ENCODE peak calls at places on chromosomes 3 and 15, in eight cellular contexts. D is PC-3, N is astrocyte of the spinal cord, U is GM13976, M is psoas muscle, H is heart right ventricle, Z is MM.1S, G is breast epithelium. L is an unnamed sample.

GRCh38 chr3:130470132-130470531 is 46.8 kb upstream of the COL6A6 start:
- DNase-seq in D (no peak), N (no peak), U (no peak), M (no peak), H (no peak), Z (no peak), G (no peak), L (no peak)

GRCh38 chr3:183312433-183312832 is 59.4 kb downstream of the B3GNT5 start:
- DNase-seq in D (peak), N (no peak), U (no peak), M (no peak), H (no peak), Z (no peak), G (no peak), L (no peak)

GRCh38 chr3:71076361-71076997 is 507.0 kb downstream of the FOXP1 start:
- DNase-seq in D (no peak), N (peak), U (no peak), M (no peak), H (no peak), Z (no peak), G (no peak), L (no peak)

GRCh38 chr15:69704685-69705084 is 252.1 kb downstream of the RPLP1 start:
- DNase-seq in D (no peak), N (no peak), U (no peak), M (no peak), H (no peak), Z (no peak), G (no peak), L (no peak)

GRCh38 chr15:80804970-80805495 is 25.9 kb downstream of the CEMIP start:
- DNase-seq in D (peak), N (no peak), U (no peak), M (no peak), H (no peak), Z (no peak), G (no peak), L (no peak)

GRCh38 chr3:177262396-177262795 is 65.1 kb upstream of the TBL1XR1 start:
- DNase-seq in D (no peak), N (peak), U (no peak), M (no peak), H (no peak), Z (no peak), G (no peak), L (no peak)

GRCh38 chr3:45435961-45436360 is 47.6 kb downstream of the LARS2 start:
- DNase-seq in D (no peak), N (no peak), U (no peak), M (no peak), H (no peak), Z (no peak), G (no peak), L (no peak)

GRCh38 chr3:190853464-190853863 is 9.0 kb downstream of the GMNC start:
- DNase-seq in D (no peak), N (no peak), U (no peak), M (no peak), H (no peak), Z (no peak), G (no peak), L (no peak)

GRCh38 chr15:29924750-29925149 is 102.5 kb upstream of the TJP1 start:
- DNase-seq in D (peak), N (peak), U (no peak), M (no peak), H (peak), Z (no peak), G (no peak), L (no peak)

GRCh38 chr3:44412365-44412764 is 65.1 kb downstream of the ZNF445 start:
- DNase-seq in D (no peak), N (no peak), U (no peak), M (no peak), H (no peak), Z (no peak), G (no peak), L (no peak)

GRCh38 chr15:56797720-56798275 is 64.5 kb upstream of the ZNF280D start:
- DNase-seq in D (no peak), N (no peak), U (no peak), M (no peak), H (no peak), Z (no peak), G (no peak), L (no peak)
- TF ChIP-seq CTCF in D (no peak), N (no peak), U (no peak), M (no peak), H (no peak), Z (no peak), G (no peak), L (no peak)

GRCh38 chr15:63430766-63431451 is 49.3 kb upstream of the CA12 start:
- DNase-seq in D (no peak), N (no peak), U (no peak), M (no peak), H (peak), Z (no peak), G (no peak), L (no peak)
- TF ChIP-seq CTCF in D (no peak), N (no peak), U (no peak), M (no peak), H (no peak), Z (no peak), G (no peak), L (no peak)

DNA sequence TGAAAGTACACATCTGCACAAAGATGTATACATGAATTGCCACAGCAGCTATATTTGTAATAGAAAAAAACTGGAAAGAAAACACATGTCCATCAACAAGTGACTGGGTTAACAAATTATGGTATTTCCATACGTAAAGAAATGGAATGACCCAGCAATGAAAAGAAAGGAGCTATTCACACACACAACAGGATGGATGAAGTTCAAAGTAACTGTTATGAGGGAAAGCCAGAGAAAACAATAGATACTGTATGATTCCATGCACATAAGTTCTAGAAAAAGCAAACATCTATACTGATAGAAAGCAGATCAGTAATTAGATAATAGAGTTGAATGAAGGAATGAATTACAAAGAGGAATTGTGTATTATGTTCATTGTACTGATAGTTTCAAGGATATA is 152.0 kb downstream of the SCAPER start:
- DNase-seq in D (no peak), N (no peak), U (no peak), M (no peak), H (no peak), Z (no peak), G (no peak), L (no peak)
- TF ChIP-seq CTCF in D (no peak), N (no peak), U (no peak), M (no peak), H (no peak), Z (no peak), G (no peak), L (no peak)

GRCh38 chr3:107855710-107856109 is 235.1 kb downstream of the CD47 start:
- DNase-seq in D (peak), N (peak), U (no peak), M (no peak), H (no peak), Z (no peak), G (no peak), L (no peak)
- TF ChIP-seq CTCF in D (peak), N (peak), U (peak), M (no peak), H (no peak), Z (peak), G (no peak), L (no peak)

GRCh38 chr3:152317956-152318355 is 49.2 kb downstream of the MBNL1 start:
- DNase-seq in D (peak), N (peak), U (no peak), M (no peak), H (no peak), Z (no peak), G (no peak), L (no peak)

GRCh38 chr3:152315623-152316022 is 46.9 kb downstream of the MBNL1 start:
- DNase-seq in D (no peak), N (no peak), U (no peak), M (no peak), H (no peak), Z (no peak), G (no peak), L (no peak)

GRCh38 chr3:152317184-152317583 is 48.5 kb downstream of the MBNL1 start:
- DNase-seq in D (no peak), N (no peak), U (no peak), M (no peak), H (no peak), Z (no peak), G (no peak), L (no peak)

GRCh38 chr3:152314677-152315353 is 46.1 kb downstream of the MBNL1 start:
- DNase-seq in D (no peak), N (no peak), U (no peak), M (no peak), H (no peak), Z (no peak), G (no peak), L (no peak)

GRCh38 chr3:152316318-152316717 is 47.6 kb downstream of the MBNL1 start:
- DNase-seq in D (peak), N (no peak), U (no peak), M (no peak), H (no peak), Z (no peak), G (no peak), L (no peak)
- TF ChIP-seq CTCF in D (no peak), N (no peak), U (no peak), M (no peak), H (no peak), Z (no peak), G (no peak), L (no peak)

GRCh38 chr3:161557751-161558150 is 61.1 kb downstream of the OTOL1 start:
- DNase-seq in D (peak), N (no peak), U (no peak), M (no peak), H (no peak), Z (no peak), G (no peak), L (no peak)

GRCh38 chr3:161559177-161559998 is 62.8 kb downstream of the OTOL1 start:
- DNase-seq in D (peak), N (peak), U (no peak), M (no peak), H (no peak), Z (peak), G (no peak), L (no peak)

GRCh38 chr3:161556533-161556932 is 59.9 kb downstream of the OTOL1 start:
- DNase-seq in D (no peak), N (no peak), U (no peak), M (no peak), H (no peak), Z (peak), G (no peak), L (no peak)

GRCh38 chr3:161558256-161558655 is 61.6 kb downstream of the OTOL1 start:
- DNase-seq in D (peak), N (peak), U (no peak), M (no peak), H (no peak), Z (peak), G (no peak), L (no peak)

GRCh38 chr3:161560006-161560637 is 63.5 kb downstream of the OTOL1 start:
- DNase-seq in D (peak), N (peak), U (peak), M (no peak), H (peak), Z (peak), G (peak), L (no peak)
- TF ChIP-seq CTCF in D (peak), N (peak), U (peak), M (peak), H (peak), Z (peak), G (peak), L (no peak)

GRCh38 chr15:71545923-71546322 is 264.4 kb upstream of the NR2E3 start:
- DNase-seq in D (peak), N (no peak), U (no peak), M (no peak), H (no peak), Z (no peak), G (no peak), L (no peak)

GRCh38 chr15:71547066-71547465 is 263.3 kb upstream of the NR2E3 start:
- DNase-seq in D (no peak), N (peak), U (no peak), M (no peak), H (peak), Z (no peak), G (no peak), L (no peak)

GRCh38 chr15:71549100-71549499 is 261.3 kb upstream of the NR2E3 start:
- DNase-seq in D (no peak), N (no peak), U (no peak), M (no peak), H (no peak), Z (no peak), G (no peak), L (no peak)

GRCh38 chr15:71549697-71550096 is 260.7 kb upstream of the NR2E3 start:
- DNase-seq in D (no peak), N (no peak), U (no peak), M (no peak), H (peak), Z (no peak), G (no peak), L (no peak)

GRCh38 chr15:71548317-71548908 is 261.9 kb upstream of the NR2E3 start:
- DNase-seq in D (no peak), N (no peak), U (no peak), M (no peak), H (no peak), Z (no peak), G (no peak), L (no peak)
- TF ChIP-seq CTCF in D (no peak), N (no peak), U (no peak), M (no peak), H (no peak), Z (no peak), G (no peak), L (no peak)

DNA sequence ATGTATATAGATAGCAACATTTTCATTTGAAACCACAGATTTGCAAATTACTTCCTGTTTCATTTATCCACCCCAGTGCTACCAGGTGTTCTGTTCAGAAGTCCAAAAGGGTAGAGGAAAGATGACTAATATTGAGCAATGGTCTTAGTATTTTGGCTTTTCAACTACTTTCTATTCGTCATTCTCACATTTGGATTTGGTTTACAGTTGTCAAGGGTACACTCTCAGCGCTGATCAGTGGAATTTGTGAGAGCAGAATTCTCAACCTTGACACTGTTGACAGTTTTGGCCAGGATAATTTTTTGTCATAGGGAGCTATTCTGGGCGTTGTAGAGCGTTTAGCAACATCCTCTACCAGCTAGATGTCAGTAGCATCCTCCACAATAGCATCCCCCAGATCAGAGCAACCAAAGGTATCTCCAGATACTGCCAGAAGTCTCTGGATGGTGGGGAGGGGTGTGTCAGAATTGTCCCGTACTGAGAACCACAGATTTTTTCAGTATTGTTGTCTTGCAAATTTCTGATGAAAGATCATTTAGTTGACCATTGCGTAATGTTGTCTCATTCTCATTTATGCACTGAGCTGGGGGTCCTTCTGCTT is 4.2 kb downstream of the HMCES start:
- DNase-seq in D (peak), N (peak), U (peak), M (no peak), H (no peak), Z (peak), G (no peak), L (no peak)
- TF ChIP-seq CTCF in D (no peak), N (no peak), U (no peak), M (no peak), H (no peak), Z (peak), G (no peak), L (no peak)

DNA sequence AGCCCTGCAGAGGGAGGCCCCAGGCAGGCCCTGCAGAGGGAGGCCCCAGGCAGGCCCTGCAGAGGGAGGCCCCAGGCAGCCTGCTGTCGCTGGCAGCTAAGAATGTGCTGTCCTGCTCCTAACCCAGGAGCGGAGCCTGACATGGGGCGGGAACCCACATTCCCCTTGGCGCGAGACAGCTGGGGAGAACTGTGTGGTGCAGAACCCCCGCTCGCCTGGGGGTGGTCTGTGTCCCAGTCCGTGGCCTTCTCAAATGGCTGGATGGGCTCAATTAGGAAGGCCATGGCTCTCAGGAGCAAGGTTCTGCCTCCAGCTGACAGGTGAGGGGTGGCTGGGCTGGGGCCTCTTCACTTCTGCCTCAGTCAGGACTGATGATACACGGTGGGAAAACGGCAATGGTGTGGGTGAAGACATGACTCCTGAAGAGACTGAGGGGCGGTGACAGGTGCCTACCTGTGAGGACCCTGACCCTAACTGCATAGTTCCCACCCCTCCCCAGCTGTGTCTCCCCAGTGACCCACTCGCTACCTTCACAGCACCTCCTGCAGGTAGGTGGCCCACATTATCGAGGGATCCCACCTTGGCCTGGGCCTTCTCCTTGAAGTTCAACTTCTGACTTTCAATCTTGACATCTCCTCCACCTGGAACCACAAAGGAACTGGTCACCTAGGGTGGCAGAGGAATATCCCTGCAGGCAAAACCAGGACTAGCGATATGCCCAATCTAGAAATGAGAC is 52.0 kb downstream of the DHX30 start:
- DNase-seq in D (no peak), N (no peak), U (no peak), M (no peak), H (no peak), Z (no peak), G (no peak), L (no peak)
- TF ChIP-seq CTCF in D (no peak), N (no peak), U (no peak), M (no peak), H (no peak), Z (no peak), G (no peak), L (no peak)

GRCh38 chr3:171193693-171194092 is 167.2 kb upstream of the SLC2A2 start:
- DNase-seq in D (peak), N (no peak), U (no peak), M (no peak), H (no peak), Z (no peak), G (no peak), L (no peak)
- TF ChIP-seq CTCF in D (no peak), N (no peak), U (no peak), M (no peak), H (no peak), Z (no peak), G (no peak), L (no peak)

L was measured in activated B cell treated with CpG ODN at 0.5 μM for 24 hours.